ENCODE peak calls at places on chromosomes 11 and 22, in nine cellular contexts. E is mesenchymal stem cell, Q is esophagus squamous epithelium, F is mesendoderm, W is PC-9, N is heart left ventricle, P is HL-60, B is GM23248, G is cardiac muscle cell. D is an unnamed sample.

GRCh38 chr11:115606223-115607220 is 102.3 kb upstream of the CADM1 start:
- DNase-seq in E (peak), Q (no peak), F (no peak), W (no peak), N (peak), P (no peak), B (no peak), G (peak), D (no peak)

GRCh38 chr11:83438438-83438837 is 152.3 kb upstream of the CCDC90B start:
- DNase-seq in E (no peak), Q (no peak), F (no peak), W (no peak), N (no peak), P (no peak), B (no peak), G (no peak), D (no peak)

GRCh38 chr11:74504100-74504691 is 10.7 kb upstream of the LIPT2 start:
- DNase-seq in E (no peak), Q (no peak), F (no peak), W (no peak), N (no peak), P (no peak), B (no peak), G (no peak), D (no peak)

GRCh38 chr11:3674189-3674588 is 3.0 kb upstream of the CHRNA10 start:
- DNase-seq in E (peak), Q (no peak), F (peak), W (peak), N (no peak), P (no peak), B (peak), G (no peak), D (no peak)

GRCh38 chr11:14529933-14530332 is 9.7 kb upstream of the PSMA1 start:
- DNase-seq in E (no peak), Q (no peak), F (peak), W (peak), N (no peak), P (no peak), B (no peak), G (no peak), D (no peak)

GRCh38 chr11:120260616-120261015 is 20.7 kb downstream of the POU2F3 start:
- DNase-seq in E (no peak), Q (no peak), F (no peak), W (no peak), N (no peak), P (no peak), B (no peak), G (no peak), D (no peak)

GRCh38 chr11:17845431-17845881 is 110.9 kb downstream of the KCNC1 start:
- DNase-seq in E (peak), Q (no peak), F (no peak), W (peak), N (no peak), P (no peak), B (peak), G (peak), D (no peak)

GRCh38 chr22:28341001-28341400 is 338.6 kb downstream of the TTC28 start:
- DNase-seq in E (no peak), Q (no peak), F (no peak), W (peak), N (no peak), P (no peak), B (peak), G (peak), D (no peak)

GRCh38 chr11:128776434-128777284 is 82.8 kb downstream of the FLI1 start:
- DNase-seq in E (peak), Q (no peak), F (peak), W (no peak), N (peak), P (no peak), B (peak), G (peak), D (peak)

GRCh38 chr11:128057786-128058395 is 529.5 kb downstream of the ETS1 start:
- DNase-seq in E (no peak), Q (no peak), F (no peak), W (no peak), N (no peak), P (no peak), B (no peak), G (no peak), D (no peak)

GRCh38 chr11:2934057-2934550 is 4.9 kb upstream of the PHLDA2 start:
- DNase-seq in E (no peak), Q (no peak), F (peak), W (no peak), N (no peak), P (no peak), B (no peak), G (no peak), D (peak)

GRCh38 chr11:33317662-33318061 is 60.5 kb downstream of the HIPK3 start:
- DNase-seq in E (no peak), Q (no peak), F (no peak), W (no peak), N (no peak), P (no peak), B (peak), G (no peak), D (no peak)

GRCh38 chr11:93603225-93603624 is 58.3 kb upstream of the CEP295 start:
- DNase-seq in E (no peak), Q (no peak), F (no peak), W (no peak), N (no peak), P (no peak), B (no peak), G (no peak), D (no peak)

GRCh38 chr11:87020336-87020735 is 17.4 kb upstream of the TMEM135 start:
- DNase-seq in E (no peak), Q (no peak), F (no peak), W (no peak), N (no peak), P (no peak), B (no peak), G (no peak), D (no peak)

GRCh38 chr11:59833602-59834001 is 11.7 kb downstream of the CBLIF start:
- DNase-seq in E (no peak), Q (no peak), F (no peak), W (no peak), N (no peak), P (no peak), B (no peak), G (no peak), D (no peak)
- H3K27ac ChIP-seq in E (no peak), Q (no peak), F (no peak), W (no peak), N (no peak), P (no peak), B (no peak), G (no peak), D (no peak)

GRCh38 chr22:20775342-20775895 is 1.5 kb downstream of the SERPIND1 start:
- DNase-seq in E (no peak), Q (no peak), F (no peak), W (no peak), N (no peak), P (no peak), B (no peak), G (no peak), D (no peak)
- H3K27ac ChIP-seq in E (no peak), Q (no peak), F (no peak), W (no peak), N (no peak), P (no peak), B (no peak), G (peak), D (peak)

GRCh38 chr22:40426671-40427070 is 56.3 kb downstream of the SGSM3 start:
- DNase-seq in E (peak), Q (no peak), F (no peak), W (peak), N (no peak), P (no peak), B (peak), G (no peak), D (no peak)
- H3K27ac ChIP-seq in E (no peak), Q (no peak), F (no peak), W (no peak), N (no peak), P (no peak), B (no peak), G (no peak), D (no peak)

GRCh38 chr11:47846998-47847397 is 1.2 kb downstream of the NUP160 start:
- DNase-seq in E (no peak), Q (no peak), F (no peak), W (no peak), N (no peak), P (no peak), B (no peak), G (no peak), D (no peak)

GRCh38 chr11:47847892-47848635 is at the start of gene NUP160:
- DNase-seq in E (peak), Q (peak), F (peak), W (peak), N (peak), P (peak), B (peak), G (peak), D (peak)

GRCh38 chr11:47842749-47843148 is 5.4 kb downstream of the NUP160 start:
- DNase-seq in E (no peak), Q (no peak), F (no peak), W (no peak), N (no peak), P (no peak), B (no peak), G (no peak), D (no peak)

GRCh38 chr11:47847537-47847891 is 636 bp downstream of the NUP160 start:
- DNase-seq in E (no peak), Q (no peak), F (no peak), W (no peak), N (no peak), P (no peak), B (no peak), G (no peak), D (no peak)

GRCh38 chr11:47843354-47844060 is 4.6 kb downstream of the NUP160 start:
- DNase-seq in E (no peak), Q (no peak), F (no peak), W (no peak), N (no peak), P (no peak), B (no peak), G (no peak), D (no peak)
- H3K27ac ChIP-seq in E (no peak), Q (no peak), F (no peak), W (no peak), N (no peak), P (no peak), B (no peak), G (peak), D (no peak)

D was measured in aorta.